ENCODE peak calls at places on chromosomes 1 and 21, in eight cellular contexts. One of them, this sample, is unnamed.

GRCh38 chr1:186094170-186094569 is 280.9 kb downstream of the TPR start:
- DNase-seq in immature natural killer cell: no peak
- DNase-seq in activated T-cell treated with anti-CD3 and anti-CD28 coated beads for 4 hours: no peak
- DNase-seq in left cardiac atrium: no peak
- DNase-seq in DMS153: no peak
- DNase-seq in effector memory CD4-positive, alpha-beta T cell: no peak
- DNase-seq in choroid plexus epithelial cell: peak; percentile 61
- DNase-seq in GM23248: peak; percentile 65
- DNase-seq in this sample: no peak

GRCh38 chr21:46509760-46510159 is 51.1 kb downstream of the DIP2A start:
- DNase-seq in immature natural killer cell: no peak
- DNase-seq in activated T-cell treated with anti-CD3 and anti-CD28 coated beads for 4 hours: no peak
- DNase-seq in left cardiac atrium: no peak
- DNase-seq in DMS153: peak; percentile 70
- DNase-seq in effector memory CD4-positive, alpha-beta T cell: no peak
- DNase-seq in choroid plexus epithelial cell: no peak
- DNase-seq in GM23248: no peak
- DNase-seq in this sample: no peak

GRCh38 chr1:24897263-24898151 is 32.6 kb downstream of the RUNX3 start:
- DNase-seq in immature natural killer cell: peak; percentile 10
- DNase-seq in activated T-cell treated with anti-CD3 and anti-CD28 coated beads for 4 hours: no peak
- DNase-seq in left cardiac atrium: no peak
- DNase-seq in DMS153: no peak
- DNase-seq in effector memory CD4-positive, alpha-beta T cell: no peak
- DNase-seq in choroid plexus epithelial cell: no peak
- DNase-seq in GM23248: no peak
- DNase-seq in this sample: no peak

GRCh38 chr1:236534164-236534651 is 10.4 kb downstream of the LGALS8 start:
- DNase-seq in immature natural killer cell: no peak
- DNase-seq in activated T-cell treated with anti-CD3 and anti-CD28 coated beads for 4 hours: peak; percentile 28
- DNase-seq in left cardiac atrium: no peak
- DNase-seq in DMS153: no peak
- DNase-seq in effector memory CD4-positive, alpha-beta T cell: no peak
- DNase-seq in choroid plexus epithelial cell: peak; percentile 70
- DNase-seq in GM23248: peak; percentile 90
- DNase-seq in this sample: peak; percentile 71

GRCh38 chr1:193348126-193349045 is 162.0 kb upstream of the B3GALT2 start:
- DNase-seq in immature natural killer cell: no peak
- DNase-seq in activated T-cell treated with anti-CD3 and anti-CD28 coated beads for 4 hours: no peak
- DNase-seq in left cardiac atrium: no peak
- DNase-seq in DMS153: no peak
- DNase-seq in effector memory CD4-positive, alpha-beta T cell: no peak
- DNase-seq in choroid plexus epithelial cell: peak; percentile 73
- DNase-seq in GM23248: peak; percentile 23
- DNase-seq in this sample: no peak

GRCh38 chr1:37040773-37041172 is 6.5 kb upstream of the GRIK3 start:
- DNase-seq in immature natural killer cell: no peak
- DNase-seq in activated T-cell treated with anti-CD3 and anti-CD28 coated beads for 4 hours: no peak
- DNase-seq in left cardiac atrium: no peak
- DNase-seq in DMS153: peak; percentile 80
- DNase-seq in effector memory CD4-positive, alpha-beta T cell: no peak
- DNase-seq in choroid plexus epithelial cell: no peak
- DNase-seq in GM23248: no peak
- DNase-seq in this sample: no peak

GRCh38 chr1:94988356-94988755 is 61.4 kb upstream of the CNN3 start:
- DNase-seq in immature natural killer cell: no peak
- DNase-seq in activated T-cell treated with anti-CD3 and anti-CD28 coated beads for 4 hours: no peak
- DNase-seq in left cardiac atrium: no peak
- DNase-seq in DMS153: no peak
- DNase-seq in effector memory CD4-positive, alpha-beta T cell: no peak
- DNase-seq in choroid plexus epithelial cell: peak; percentile 68
- DNase-seq in GM23248: no peak
- DNase-seq in this sample: no peak

GRCh38 chr1:119266858-119267257 is 101.7 kb upstream of the HAO2 start:
- DNase-seq in immature natural killer cell: no peak
- DNase-seq in activated T-cell treated with anti-CD3 and anti-CD28 coated beads for 4 hours: no peak
- DNase-seq in left cardiac atrium: no peak
- DNase-seq in DMS153: no peak
- DNase-seq in effector memory CD4-positive, alpha-beta T cell: no peak
- DNase-seq in choroid plexus epithelial cell: no peak
- DNase-seq in GM23248: no peak
- DNase-seq in this sample: no peak

GRCh38 chr1:238071061-238071460 is 180.3 kb upstream of the ZP4 start:
- DNase-seq in immature natural killer cell: no peak
- DNase-seq in activated T-cell treated with anti-CD3 and anti-CD28 coated beads for 4 hours: no peak
- DNase-seq in left cardiac atrium: no peak
- DNase-seq in DMS153: no peak
- DNase-seq in effector memory CD4-positive, alpha-beta T cell: no peak
- DNase-seq in choroid plexus epithelial cell: no peak
- DNase-seq in GM23248: no peak
- DNase-seq in this sample: no peak